ENCODE peak calls at places on chromosomes 3 and 15, in five cellular contexts. W is HCT116, U is HepG2, P is SK-N-SH, H is NT2/D1. Z is an unnamed sample.

GRCh38 chr3:42463093-42463492 is 39.4 kb upstream of the VIPR1 start:
- DNase-seq in W (no peak), U (no peak), P (no peak), H (no peak), Z (no peak)

GRCh38 chr3:102006812-102007485 is 157.6 kb downstream of the NFKBIZ start:
- DNase-seq in W (no peak), U (no peak), P (no peak), H (no peak), Z (no peak)

GRCh38 chr15:62559049-62559733 is 394.1 kb upstream of the C2CD4B start:
- DNase-seq in W (no peak), U (no peak), P (no peak), H (no peak), Z (no peak)

GRCh38 chr15:51307811-51308210 is 30.6 kb downstream of the CYP19A1 start:
- DNase-seq in W (no peak), U (no peak), P (no peak), H (no peak), Z (no peak)

GRCh38 chr3:110932515-110933095 is 139.0 kb upstream of the NECTIN3 start:
- DNase-seq in W (no peak), U (no peak), P (no peak), H (no peak), Z (no peak)

GRCh38 chr3:118943597-118943996 is 91.0 kb downstream of the IGSF11 start:
- DNase-seq in W (no peak), U (no peak), P (peak), H (no peak), Z (peak)

GRCh38 chr15:62928242-62928995 is 114.1 kb upstream of the TPM1 start:
- DNase-seq in W (no peak), U (peak), P (peak), H (no peak), Z (peak)

GRCh38 chr3:50418845-50419244 is 59.5 kb upstream of the TMEM115 start:
- DNase-seq in W (no peak), U (no peak), P (no peak), H (peak), Z (peak)

GRCh38 chr3:170128259-170128976 is 53.1 kb downstream of the PHC3 start:
- DNase-seq in W (no peak), U (no peak), P (no peak), H (no peak), Z (no peak)

GRCh38 chr3:37228734-37229133 is 54.4 kb upstream of the LRRFIP2 start:
- DNase-seq in W (no peak), U (no peak), P (no peak), H (no peak), Z (no peak)

GRCh38 chr3:53729618-53730017 is 116.6 kb downstream of the CHDH start:
- DNase-seq in W (no peak), U (peak), P (no peak), H (no peak), Z (no peak)

GRCh38 chr15:31387483-31388118 is 61.0 kb downstream of the KLF13 start:
- DNase-seq in W (no peak), U (no peak), P (peak), H (no peak), Z (no peak)

GRCh38 chr3:9870978-9871377 is 9.1 kb downstream of the CIDEC start:
- DNase-seq in W (no peak), U (peak), P (no peak), H (no peak), Z (no peak)

GRCh38 chr3:59286791-59287531 is 237.1 kb upstream of the CFAP20DC start:
- DNase-seq in W (no peak), U (no peak), P (no peak), H (no peak), Z (no peak)

GRCh38 chr3:21750291-21750690 is 719 bp downstream of the ZNF385D start:
- DNase-seq in W (no peak), U (no peak), P (no peak), H (no peak), Z (no peak)

GRCh38 chr3:140521751-140522445 is 156.0 kb upstream of the TRIM42 start:
- DNase-seq in W (no peak), U (no peak), P (no peak), H (no peak), Z (no peak)

GRCh38 chr3:142889263-142890014 is 556 bp upstream of the PCOLCE2 start:
- DNase-seq in W (no peak), U (no peak), P (no peak), H (no peak), Z (no peak)

GRCh38 chr15:70477750-70478250 is 285.6 kb downstream of the UACA start:
- DNase-seq in W (no peak), U (no peak), P (no peak), H (no peak), Z (no peak)

GRCh38 chr15:54619180-54619579 is 577.6 kb downstream of the RSL24D1 start:
- DNase-seq in W (no peak), U (peak), P (no peak), H (no peak), Z (no peak)

GRCh38 chr15:62792960-62793758 is 249.4 kb upstream of the TPM1 start:
- DNase-seq in W (no peak), U (no peak), P (peak), H (no peak), Z (no peak)

GRCh38 chr15:42427429-42428223 is 63.3 kb downstream of the ZNF106 start:
- DNase-seq in W (no peak), U (no peak), P (no peak), H (no peak), Z (no peak)

GRCh38 chr3:129305592-129306091 is 27.0 kb downstream of the HMCES start:
- DNase-seq in W (no peak), U (no peak), P (no peak), H (peak), Z (peak)

GRCh38 chr3:145125307-145125706 is 1035.7 kb downstream of the PLOD2 start:
- DNase-seq in W (no peak), U (no peak), P (no peak), H (no peak), Z (no peak)

GRCh38 chr3:61927332-61927731 is 366.0 kb downstream of the PTPRG start:
- DNase-seq in W (no peak), U (no peak), P (peak), H (no peak), Z (no peak)

GRCh38 chr15:34275721-34276120 is 50.9 kb downstream of the EMC4 start:
- DNase-seq in W (no peak), U (no peak), P (no peak), H (no peak), Z (no peak)

GRCh38 chr15:59292393-59292792 is 80.3 kb downstream of the MYO1E start:
- DNase-seq in W (no peak), U (peak), P (no peak), H (no peak), Z (no peak)

DNA sequence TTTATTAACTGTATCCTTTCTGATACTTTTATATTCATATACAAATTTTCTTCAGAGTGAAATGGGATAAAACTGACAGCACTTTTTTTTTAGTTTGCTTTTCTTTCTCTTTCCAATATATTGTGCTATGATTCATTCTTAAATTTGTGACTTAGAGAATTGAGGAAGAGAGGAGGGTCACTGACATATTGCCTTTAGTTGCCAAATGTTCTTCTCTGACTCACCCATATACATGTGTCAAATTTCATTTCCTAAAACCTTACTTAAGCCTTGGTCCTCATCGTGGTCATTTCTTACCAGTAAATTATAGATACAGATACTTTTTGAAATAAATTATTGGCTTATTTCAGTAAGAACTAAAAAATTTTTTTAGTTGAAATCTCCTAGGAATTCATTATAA is 53.9 kb downstream of the CLASP2 start:
- DNase-seq in W (no peak), U (no peak), P (no peak), H (no peak), Z (peak)
- TF ChIP-seq YY1 in W (no peak), U (no peak), P (no peak), H (no peak), Z (no peak)

GRCh38 chr3:69944931-69945493 is 54.5 kb upstream of the SAMMSON start:
- DNase-seq in W (no peak), U (no peak), P (no peak), H (no peak), Z (no peak)

GRCh38 chr3:69951616-69952015 is 47.9 kb upstream of the SAMMSON start:
- DNase-seq in W (no peak), U (no peak), P (no peak), H (no peak), Z (no peak)

DNA sequence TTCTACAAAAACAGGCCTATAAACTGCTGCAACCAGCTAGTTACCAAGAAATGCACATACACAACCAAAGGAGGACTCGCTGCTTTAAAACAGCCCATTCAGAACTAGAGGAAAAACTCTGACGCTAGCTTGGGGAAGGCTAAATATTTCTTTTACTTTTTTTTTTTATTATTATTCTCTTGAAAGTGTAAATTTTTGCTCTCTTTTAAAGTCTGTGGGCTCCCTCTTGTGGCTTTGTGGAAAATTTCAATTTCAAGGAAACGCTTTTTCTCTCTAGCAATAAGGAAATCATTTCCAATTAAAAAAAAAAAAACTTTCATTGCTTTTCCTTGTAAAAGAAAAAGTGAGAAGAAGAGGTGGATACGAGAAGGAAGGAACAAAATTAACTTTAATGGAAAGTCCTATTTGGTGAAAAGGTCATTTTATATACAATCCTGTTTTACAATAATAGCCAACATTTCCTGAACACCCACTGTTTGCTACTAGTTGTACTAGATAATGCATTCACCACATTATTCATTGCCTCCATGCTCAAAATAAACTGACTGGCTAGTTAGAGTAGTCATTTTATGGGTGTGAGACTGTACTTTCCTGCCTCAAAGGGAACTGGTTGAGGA is 51.2 kb upstream of the SAMMSON start:
- DNase-seq in W (peak), U (peak), P (peak), H (peak), Z (peak)
- TF ChIP-seq YY1 in W (no peak), U (no peak), P (no peak), H (no peak), Z (no peak)

GRCh38 chr15:40405501-40406381 is at the start of gene IVD:
- DNase-seq in W (peak), U (peak), P (peak), H (peak), Z (no peak)

GRCh38 chr15:40407343-40407990 is 1.9 kb downstream of the IVD start:
- DNase-seq in W (no peak), U (no peak), P (no peak), H (no peak), Z (no peak)

GRCh38 chr15:40410476-40410875 is 4.9 kb downstream of the IVD start:
- DNase-seq in W (no peak), U (no peak), P (no peak), H (no peak), Z (no peak)

GRCh38 chr15:40412095-40412759 is 6.6 kb downstream of the IVD start:
- DNase-seq in W (no peak), U (peak), P (no peak), H (no peak), Z (no peak)

DNA sequence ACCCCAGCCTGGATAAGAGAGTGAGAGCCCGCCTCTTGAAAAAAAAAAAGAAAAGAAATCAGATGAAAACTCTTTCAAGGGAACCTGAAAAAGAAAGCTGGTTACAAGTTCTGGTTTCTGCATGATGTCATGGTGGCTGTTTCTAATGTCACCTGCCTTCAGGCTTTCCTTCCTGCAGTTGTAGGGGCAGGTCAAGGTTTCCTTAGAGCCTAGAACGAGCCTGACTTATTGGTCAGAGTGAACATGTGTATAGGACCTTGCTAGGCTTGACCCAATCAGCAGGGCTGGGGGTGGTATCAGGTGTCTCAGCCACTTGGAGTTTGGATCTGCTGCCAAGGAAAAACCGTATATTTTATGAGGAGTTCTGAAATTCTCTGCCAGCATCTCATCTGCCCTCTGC is 3.8 kb downstream of the IVD start:
- DNase-seq in W (no peak), U (no peak), P (no peak), H (no peak), Z (no peak)
- TF ChIP-seq YY1 in W (no peak), U (no peak), P (no peak), H (no peak), Z (no peak)

GRCh38 chr3:184129012-184129411 is 6.1 kb upstream of the EIF2B5 start:
- DNase-seq in W (peak), U (peak), P (peak), H (no peak), Z (peak)
- TF ChIP-seq YY1 in W (no peak), U (no peak), P (no peak), H (no peak), Z (no peak)

GRCh38 chr3:188212308-188212969 is 58.5 kb downstream of the LPP start:
- DNase-seq in W (no peak), U (peak), P (no peak), H (peak), Z (no peak)

GRCh38 chr3:188217681-188218080 is 63.7 kb downstream of the LPP start:
- DNase-seq in W (no peak), U (no peak), P (no peak), H (no peak), Z (no peak)

GRCh38 chr3:188217011-188217463 is 63.1 kb downstream of the LPP start:
- DNase-seq in W (no peak), U (no peak), P (no peak), H (no peak), Z (peak)

GRCh38 chr3:188211476-188211875 is 57.5 kb downstream of the LPP start:
- DNase-seq in W (no peak), U (no peak), P (no peak), H (no peak), Z (no peak)

DNA sequence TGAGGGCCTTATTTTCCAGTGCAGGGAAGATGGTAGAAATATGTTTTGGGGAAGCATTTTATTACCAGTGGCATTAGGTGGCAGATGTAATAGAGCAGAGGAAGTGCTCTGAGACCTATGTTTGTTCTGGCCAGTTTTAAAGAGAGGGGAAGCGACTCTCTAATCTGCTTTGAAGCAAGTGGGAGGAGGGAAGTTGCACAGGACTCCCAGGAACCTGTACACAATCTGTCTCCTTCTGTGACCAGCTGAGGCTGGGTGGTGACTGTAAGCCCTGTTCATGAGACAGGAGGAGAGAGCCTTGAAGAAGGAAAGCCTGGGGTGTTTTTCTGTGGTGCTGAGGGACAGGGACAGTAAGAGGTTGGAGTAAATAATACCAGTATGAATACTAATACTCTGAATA is 60.5 kb downstream of the LPP start:
- DNase-seq in W (no peak), U (peak), P (no peak), H (no peak), Z (no peak)
- TF ChIP-seq YY1 in W (no peak), U (no peak), P (no peak), H (no peak), Z (no peak)

GRCh38 chr3:195551381-195551978 is 8.4 kb upstream of the PPP1R2 start:
- DNase-seq in W (no peak), U (no peak), P (no peak), H (no peak), Z (no peak)

GRCh38 chr3:195550723-195551122 is 7.6 kb upstream of the PPP1R2 start:
- DNase-seq in W (no peak), U (peak), P (no peak), H (no peak), Z (no peak)

GRCh38 chr3:195549001-195549400 is 5.9 kb upstream of the PPP1R2 start:
- DNase-seq in W (no peak), U (no peak), P (no peak), H (no peak), Z (no peak)

GRCh38 chr3:195548496-195548895 is 5.4 kb upstream of the PPP1R2 start:
- DNase-seq in W (no peak), U (peak), P (no peak), H (no peak), Z (no peak)

GRCh38 chr3:195549931-195550519 is 6.9 kb upstream of the PPP1R2 start:
- DNase-seq in W (no peak), U (peak), P (no peak), H (no peak), Z (no peak)
- TF ChIP-seq YY1 in W (no peak), U (no peak), P (no peak), H (no peak), Z (no peak)

DNA sequence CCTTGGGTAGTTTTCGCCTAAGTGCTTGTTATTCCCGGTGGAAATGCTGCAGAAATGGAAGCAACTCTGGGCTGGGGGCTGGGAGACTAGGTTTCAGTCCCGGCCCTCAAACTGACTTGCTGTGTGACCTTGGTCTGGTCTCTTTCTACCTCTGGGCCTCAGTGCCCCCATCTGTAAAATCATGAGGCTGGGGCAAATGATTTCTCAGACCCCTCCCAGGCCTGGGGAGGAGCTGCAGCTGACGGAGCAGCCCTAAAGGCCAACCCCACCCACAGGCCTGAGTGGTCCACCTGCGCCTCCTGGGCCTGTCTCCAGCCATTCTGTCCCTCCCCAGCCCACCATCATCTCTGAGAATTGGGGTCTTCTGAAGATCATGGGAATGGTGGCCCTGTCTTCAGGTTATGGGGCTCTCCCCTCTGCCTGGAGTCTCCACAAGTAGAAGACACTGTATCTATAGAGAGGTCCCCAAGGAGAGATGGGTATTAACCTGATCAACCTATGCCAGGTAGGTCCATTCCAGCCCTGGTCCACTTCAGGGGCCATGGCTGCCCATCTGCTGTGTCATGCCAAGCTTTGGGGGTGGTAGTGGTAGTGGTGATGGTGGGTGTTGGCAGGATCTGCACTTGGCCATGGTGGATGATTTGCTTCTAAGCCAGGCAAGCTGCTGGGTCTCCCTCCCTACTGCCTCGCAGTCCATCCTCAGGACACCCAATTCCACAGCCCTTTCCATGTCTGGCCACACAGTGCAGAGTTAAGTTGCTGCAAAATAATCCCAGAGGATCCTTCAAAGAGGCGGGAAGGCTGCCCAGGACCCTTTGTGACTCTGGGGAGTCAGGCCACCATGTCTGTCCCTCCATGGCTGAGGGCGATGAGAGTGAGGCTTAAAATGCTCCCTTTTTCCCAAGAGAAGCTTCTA is 46.0 kb downstream of the ITGA11 start:
- DNase-seq in W (no peak), U (no peak), P (no peak), H (no peak), Z (no peak)
- TF ChIP-seq YY1 in W (no peak), U (no peak), P (no peak), H (no peak), Z (no peak)